ENCODE peak calls at places on chromosomes 7 and 10, in ten cellular contexts. One of them, this sample, is unnamed.

GRCh38 chr10:72088879-72089585 is 681 bp upstream of the SPOCK2 start:
- DNase-seq in uterus: no peak
- DNase-seq in right lobe of liver: no peak
- DNase-seq in adrenal gland: peak
- DNase-seq in heart left ventricle: no peak
- DNase-seq in body of pancreas: no peak
- DNase-seq in IMR-90: no peak
- DNase-seq in K562: no peak
- DNase-seq in stomach: no peak
- DNase-seq in spleen: peak
- DNase-seq in this sample: peak

GRCh38 chr7:78959471-78959870 is 494.0 kb downstream of the MAGI2 start:
- DNase-seq in heart left ventricle: no peak
- DNase-seq in K562: no peak
- DNase-seq in stomach: no peak
- DNase-seq in spleen: no peak
- DNase-seq in right lobe of liver: no peak
- DNase-seq in body of pancreas: no peak
- DNase-seq in uterus: no peak
- DNase-seq in IMR-90: peak
- DNase-seq in adrenal gland: no peak
- DNase-seq in this sample: no peak

GRCh38 chr7:141220263-141220662 is 146.4 kb downstream of the TMEM178B start:
- DNase-seq in body of pancreas: no peak
- DNase-seq in stomach: no peak
- DNase-seq in spleen: no peak
- DNase-seq in IMR-90: no peak
- DNase-seq in uterus: no peak
- DNase-seq in heart left ventricle: no peak
- DNase-seq in K562: peak
- DNase-seq in adrenal gland: no peak
- DNase-seq in right lobe of liver: no peak
- DNase-seq in this sample: peak

GRCh38 chr7:29327455-29327854 is 132.9 kb downstream of the CHN2 start:
- DNase-seq in uterus: no peak
- DNase-seq in IMR-90: no peak
- DNase-seq in body of pancreas: no peak
- DNase-seq in adrenal gland: no peak
- DNase-seq in K562: no peak
- DNase-seq in spleen: no peak
- DNase-seq in right lobe of liver: no peak
- DNase-seq in heart left ventricle: no peak
- DNase-seq in stomach: no peak
- DNase-seq in this sample: no peak

GRCh38 chr10:132538031-132538789 is 623 bp downstream of the INPP5A start:
- DNase-seq in right lobe of liver: peak
- DNase-seq in uterus: peak
- DNase-seq in spleen: peak
- DNase-seq in stomach: peak
- DNase-seq in adrenal gland: no peak
- DNase-seq in heart left ventricle: no peak
- DNase-seq in IMR-90: no peak
- DNase-seq in K562: no peak
- DNase-seq in body of pancreas: peak
- DNase-seq in this sample: no peak

GRCh38 chr7:50539725-50540124 is 25.5 kb downstream of the DDC start:
- DNase-seq in stomach: no peak
- DNase-seq in uterus: no peak
- DNase-seq in spleen: no peak
- DNase-seq in heart left ventricle: no peak
- DNase-seq in adrenal gland: peak
- DNase-seq in K562: no peak
- DNase-seq in IMR-90: no peak
- DNase-seq in right lobe of liver: no peak
- DNase-seq in body of pancreas: no peak
- DNase-seq in this sample: peak

GRCh38 chr10:70942725-70943124 is 54.4 kb upstream of the PCBD1 start:
- DNase-seq in spleen: no peak
- DNase-seq in IMR-90: no peak
- DNase-seq in adrenal gland: no peak
- DNase-seq in uterus: no peak
- DNase-seq in K562: no peak
- DNase-seq in body of pancreas: no peak
- DNase-seq in stomach: no peak
- DNase-seq in right lobe of liver: no peak
- DNase-seq in heart left ventricle: no peak
- DNase-seq in this sample: no peak

GRCh38 chr7:36734731-36735130 is 10.4 kb upstream of the AOAH start:
- DNase-seq in IMR-90: no peak
- DNase-seq in uterus: no peak
- DNase-seq in right lobe of liver: no peak
- DNase-seq in adrenal gland: no peak
- DNase-seq in K562: no peak
- DNase-seq in heart left ventricle: no peak
- DNase-seq in body of pancreas: no peak
- DNase-seq in stomach: no peak
- DNase-seq in spleen: no peak
- DNase-seq in this sample: no peak

GRCh38 chr7:144069511-144069910 is at the start of gene OR2A25:
- DNase-seq in stomach: no peak
- DNase-seq in spleen: no peak
- DNase-seq in body of pancreas: no peak
- DNase-seq in adrenal gland: no peak
- DNase-seq in IMR-90: no peak
- DNase-seq in heart left ventricle: no peak
- DNase-seq in uterus: no peak
- DNase-seq in right lobe of liver: no peak
- DNase-seq in K562: no peak
- DNase-seq in this sample: no peak

GRCh38 chr7:144069953-144070352 is 342 bp downstream of the OR2A25 start:
- DNase-seq in uterus: no peak
- DNase-seq in spleen: no peak
- DNase-seq in K562: no peak
- DNase-seq in adrenal gland: no peak
- DNase-seq in stomach: no peak
- DNase-seq in IMR-90: no peak
- DNase-seq in right lobe of liver: no peak
- DNase-seq in heart left ventricle: no peak
- DNase-seq in body of pancreas: no peak
- DNase-seq in this sample: no peak

GRCh38 chr7:144074374-144074773 is 4.8 kb downstream of the OR2A25 start:
- DNase-seq in K562: no peak
- DNase-seq in heart left ventricle: no peak
- DNase-seq in stomach: no peak
- DNase-seq in uterus: no peak
- DNase-seq in adrenal gland: no peak
- DNase-seq in right lobe of liver: no peak
- DNase-seq in spleen: no peak
- DNase-seq in IMR-90: no peak
- DNase-seq in body of pancreas: no peak
- DNase-seq in this sample: no peak
- TF ChIP-seq CTCF in K562: peak
- TF ChIP-seq CTCF in heart left ventricle: no peak
- TF ChIP-seq CTCF in stomach: no peak
- TF ChIP-seq CTCF in uterus: no peak
- TF ChIP-seq CTCF in adrenal gland: no peak
- TF ChIP-seq CTCF in right lobe of liver: no peak
- TF ChIP-seq CTCF in spleen: no peak
- TF ChIP-seq CTCF in IMR-90: no peak
- TF ChIP-seq CTCF in body of pancreas: no peak
- TF ChIP-seq CTCF in this sample: no peak

DNA sequence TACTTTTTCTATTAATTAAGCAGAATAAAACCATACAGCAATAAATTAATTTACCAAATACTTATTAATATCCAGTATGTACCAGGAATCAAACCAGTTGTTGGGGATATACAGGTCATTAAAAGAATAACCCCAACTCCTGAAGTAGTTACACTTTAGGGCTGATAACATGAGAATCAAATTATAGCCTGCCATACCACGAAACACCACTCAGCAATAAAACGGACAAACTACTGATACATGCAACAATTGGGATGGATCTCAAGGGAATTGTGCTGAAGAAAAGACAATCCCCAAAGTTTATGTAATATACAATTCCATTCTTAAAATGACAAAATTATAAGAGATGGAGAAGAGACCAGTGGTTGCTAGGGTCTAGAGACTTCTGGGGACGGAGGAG is 22.7 kb downstream of the MCMBP start:
- DNase-seq in heart left ventricle: no peak
- DNase-seq in adrenal gland: no peak
- DNase-seq in uterus: no peak
- DNase-seq in K562: no peak
- DNase-seq in stomach: no peak
- DNase-seq in IMR-90: no peak
- DNase-seq in right lobe of liver: no peak
- DNase-seq in spleen: no peak
- DNase-seq in body of pancreas: no peak
- DNase-seq in this sample: no peak
- H3K4me3 ChIP-seq in heart left ventricle: no peak
- H3K4me3 ChIP-seq in adrenal gland: no peak
- H3K4me3 ChIP-seq in uterus: no peak
- H3K4me3 ChIP-seq in K562: no peak
- H3K4me3 ChIP-seq in stomach: no peak
- H3K4me3 ChIP-seq in IMR-90: no peak
- H3K4me3 ChIP-seq in right lobe of liver: no peak
- H3K4me3 ChIP-seq in spleen: no peak
- H3K4me3 ChIP-seq in body of pancreas: no peak
- H3K4me3 ChIP-seq in this sample: no peak

GRCh38 chr7:32892521-32893224 is 1.1 kb upstream of the KBTBD2 start:
- DNase-seq in K562: no peak
- DNase-seq in adrenal gland: peak
- DNase-seq in heart left ventricle: peak
- DNase-seq in uterus: peak
- DNase-seq in spleen: peak
- DNase-seq in body of pancreas: peak
- DNase-seq in stomach: peak
- DNase-seq in right lobe of liver: peak
- DNase-seq in IMR-90: peak
- DNase-seq in this sample: peak

GRCh38 chr7:32891800-32892520 is 400 bp upstream of the KBTBD2 start:
- DNase-seq in K562: peak
- DNase-seq in stomach: peak
- DNase-seq in IMR-90: peak
- DNase-seq in right lobe of liver: peak
- DNase-seq in body of pancreas: peak
- DNase-seq in heart left ventricle: peak
- DNase-seq in spleen: peak
- DNase-seq in adrenal gland: peak
- DNase-seq in uterus: peak
- DNase-seq in this sample: peak

GRCh38 chr7:32890553-32891045 is 961 bp downstream of the KBTBD2 start:
- DNase-seq in K562: no peak
- DNase-seq in stomach: no peak
- DNase-seq in heart left ventricle: no peak
- DNase-seq in IMR-90: peak
- DNase-seq in uterus: no peak
- DNase-seq in adrenal gland: no peak
- DNase-seq in body of pancreas: no peak
- DNase-seq in right lobe of liver: no peak
- DNase-seq in spleen: no peak
- DNase-seq in this sample: peak

GRCh38 chr7:32890010-32890552 is 1.5 kb downstream of the KBTBD2 start:
- DNase-seq in adrenal gland: no peak
- DNase-seq in uterus: no peak
- DNase-seq in spleen: no peak
- DNase-seq in right lobe of liver: no peak
- DNase-seq in heart left ventricle: no peak
- DNase-seq in body of pancreas: no peak
- DNase-seq in IMR-90: peak
- DNase-seq in K562: no peak
- DNase-seq in stomach: no peak
- DNase-seq in this sample: no peak

DNA sequence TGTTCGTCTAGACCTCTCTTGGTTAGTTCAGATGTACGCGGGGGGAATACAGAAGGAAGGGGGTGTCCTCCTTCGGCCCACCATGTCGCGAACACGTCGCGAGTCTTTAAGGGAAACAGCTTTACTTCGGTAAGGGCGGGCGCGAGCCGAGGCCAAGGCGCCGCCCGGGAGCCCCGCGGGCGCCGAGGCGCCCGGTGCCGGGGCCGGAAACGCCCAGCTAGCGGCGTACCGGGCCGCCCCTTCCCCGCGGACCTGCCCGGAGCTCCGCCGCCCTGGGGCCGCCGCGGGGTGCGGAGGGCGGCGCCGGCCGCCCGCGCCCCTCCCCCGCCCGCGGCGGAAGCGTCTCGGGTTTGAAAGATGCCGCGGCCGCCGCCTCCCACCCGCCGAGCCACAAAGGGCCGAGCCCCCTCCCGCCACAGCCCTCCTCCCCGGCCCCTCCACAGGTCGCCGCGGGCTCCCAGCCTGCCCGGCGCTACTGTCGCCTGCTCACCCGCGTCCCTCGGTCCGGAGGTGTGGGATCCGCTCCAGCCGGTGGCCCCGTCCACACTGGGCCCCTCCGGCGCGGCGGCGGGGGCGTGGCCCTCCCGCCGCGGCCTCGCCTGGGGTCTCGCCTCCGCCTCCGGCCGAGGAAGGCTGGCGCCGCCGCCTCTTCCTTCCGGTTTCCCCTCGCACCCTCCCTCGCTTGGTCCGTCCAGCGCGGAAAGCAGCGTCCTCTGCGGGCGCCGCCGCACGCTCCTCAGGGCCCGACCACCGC is at the start of gene KBTBD2:
- DNase-seq in IMR-90: peak
- DNase-seq in stomach: peak
- DNase-seq in heart left ventricle: peak
- DNase-seq in adrenal gland: peak
- DNase-seq in spleen: peak
- DNase-seq in uterus: peak
- DNase-seq in K562: peak
- DNase-seq in body of pancreas: peak
- DNase-seq in right lobe of liver: peak
- DNase-seq in this sample: peak
- TF ChIP-seq POLR2A in IMR-90: peak
- TF ChIP-seq POLR2A in stomach: no peak
- TF ChIP-seq POLR2A in heart left ventricle: no peak
- TF ChIP-seq POLR2A in adrenal gland: peak
- TF ChIP-seq POLR2A in spleen: peak
- TF ChIP-seq POLR2A in uterus: no peak
- TF ChIP-seq POLR2A in K562: no peak
- TF ChIP-seq POLR2A in body of pancreas: peak
- TF ChIP-seq POLR2A in right lobe of liver: peak
- TF ChIP-seq POLR2A in this sample: no peak

GRCh38 chr10:100829103-100829870 is 83.5 kb upstream of the SLF2 start:
- DNase-seq in heart left ventricle: no peak
- DNase-seq in stomach: no peak
- DNase-seq in body of pancreas: no peak
- DNase-seq in K562: peak
- DNase-seq in uterus: no peak
- DNase-seq in spleen: no peak
- DNase-seq in right lobe of liver: no peak
- DNase-seq in adrenal gland: peak
- DNase-seq in IMR-90: no peak
- DNase-seq in this sample: peak

GRCh38 chr10:100828744-100829102 is 83.3 kb downstream of the PAX2 start:
- DNase-seq in IMR-90: no peak
- DNase-seq in heart left ventricle: no peak
- DNase-seq in right lobe of liver: no peak
- DNase-seq in uterus: no peak
- DNase-seq in body of pancreas: peak
- DNase-seq in spleen: no peak
- DNase-seq in K562: peak
- DNase-seq in adrenal gland: peak
- DNase-seq in stomach: no peak
- DNase-seq in this sample: no peak

GRCh38 chr10:100826661-100826982 is 81.2 kb downstream of the PAX2 start:
- DNase-seq in spleen: no peak
- DNase-seq in adrenal gland: no peak
- DNase-seq in IMR-90: no peak
- DNase-seq in heart left ventricle: no peak
- DNase-seq in uterus: no peak
- DNase-seq in right lobe of liver: peak
- DNase-seq in K562: no peak
- DNase-seq in stomach: no peak
- DNase-seq in body of pancreas: no peak
- DNase-seq in this sample: no peak

GRCh38 chr10:100826983-100827818 is 81.8 kb downstream of the PAX2 start:
- DNase-seq in heart left ventricle: no peak
- DNase-seq in adrenal gland: peak
- DNase-seq in uterus: no peak
- DNase-seq in stomach: peak
- DNase-seq in right lobe of liver: peak
- DNase-seq in K562: no peak
- DNase-seq in body of pancreas: peak
- DNase-seq in IMR-90: no peak
- DNase-seq in spleen: peak
- DNase-seq in this sample: no peak

GRCh38 chr10:100827819-100828743 is 82.7 kb downstream of the PAX2 start:
- DNase-seq in right lobe of liver: no peak
- DNase-seq in IMR-90: no peak
- DNase-seq in adrenal gland: peak
- DNase-seq in uterus: no peak
- DNase-seq in spleen: peak
- DNase-seq in stomach: peak
- DNase-seq in heart left ventricle: no peak
- DNase-seq in body of pancreas: peak
- DNase-seq in K562: peak
- DNase-seq in this sample: no peak
- TF ChIP-seq CTCF in right lobe of liver: peak
- TF ChIP-seq CTCF in IMR-90: no peak
- TF ChIP-seq CTCF in adrenal gland: no peak
- TF ChIP-seq CTCF in uterus: no peak
- TF ChIP-seq CTCF in spleen: no peak
- TF ChIP-seq CTCF in stomach: no peak
- TF ChIP-seq CTCF in heart left ventricle: peak
- TF ChIP-seq CTCF in body of pancreas: peak
- TF ChIP-seq CTCF in K562: no peak
- TF ChIP-seq CTCF in this sample: no peak